ENCODE peak calls at places on chromosomes 6 and 20, in eight cellular contexts. One of them, this sample, is unnamed.

GRCh38 chr6:30760537-30760936 is 16.2 kb upstream of the IER3 start:
- DNase-seq in heart left ventricle: no peak
- DNase-seq in stimulated activated CD8-positive, alpha-beta memory T cell treated with anti-CD3 and anti-CD28 coated beads, Interleukin-4, amount 100 ng/mL, for 1 hour: no peak
- DNase-seq in endothelial cell of umbilical vein: no peak
- DNase-seq in activated naive CD4-positive, alpha-beta T cell: no peak
- DNase-seq in GM23248: no peak
- DNase-seq in LoVo: no peak
- DNase-seq in islet precursor cell: no peak
- DNase-seq in this sample: no peak

GRCh38 chr6:129211626-129212025 is 328.7 kb downstream of the LAMA2 start:
- DNase-seq in endothelial cell of umbilical vein: no peak
- DNase-seq in stimulated activated CD8-positive, alpha-beta memory T cell treated with anti-CD3 and anti-CD28 coated beads, Interleukin-4, amount 100 ng/mL, for 1 hour: no peak
- DNase-seq in LoVo: no peak
- DNase-seq in islet precursor cell: no peak
- DNase-seq in activated naive CD4-positive, alpha-beta T cell: no peak
- DNase-seq in heart left ventricle: no peak
- DNase-seq in GM23248: peak; percentile 4
- DNase-seq in this sample: no peak

GRCh38 chr6:139708342-139709199 is 334.1 kb upstream of the CITED2 start:
- DNase-seq in GM23248: peak; percentile 85
- DNase-seq in endothelial cell of umbilical vein: peak; percentile 61
- DNase-seq in islet precursor cell: peak; percentile 83
- DNase-seq in activated naive CD4-positive, alpha-beta T cell: no peak
- DNase-seq in heart left ventricle: no peak
- DNase-seq in stimulated activated CD8-positive, alpha-beta memory T cell treated with anti-CD3 and anti-CD28 coated beads, Interleukin-4, amount 100 ng/mL, for 1 hour: no peak
- DNase-seq in LoVo: peak; percentile 27
- DNase-seq in this sample: peak; percentile 54

GRCh38 chr6:52558266-52559000 is 18.4 kb downstream of the TRAM2 start:
- DNase-seq in endothelial cell of umbilical vein: no peak
- DNase-seq in heart left ventricle: no peak
- DNase-seq in islet precursor cell: no peak
- DNase-seq in GM23248: peak; percentile 59
- DNase-seq in LoVo: no peak
- DNase-seq in stimulated activated CD8-positive, alpha-beta memory T cell treated with anti-CD3 and anti-CD28 coated beads, Interleukin-4, amount 100 ng/mL, for 1 hour: no peak
- DNase-seq in activated naive CD4-positive, alpha-beta T cell: no peak
- DNase-seq in this sample: no peak

GRCh38 chr6:7129784-7130569 is 22.2 kb downstream of the RREB1 start:
- DNase-seq in stimulated activated CD8-positive, alpha-beta memory T cell treated with anti-CD3 and anti-CD28 coated beads, Interleukin-4, amount 100 ng/mL, for 1 hour: no peak
- DNase-seq in activated naive CD4-positive, alpha-beta T cell: no peak
- DNase-seq in heart left ventricle: no peak
- DNase-seq in islet precursor cell: peak; percentile 29
- DNase-seq in LoVo: no peak
- DNase-seq in endothelial cell of umbilical vein: no peak
- DNase-seq in GM23248: peak; percentile 96
- DNase-seq in this sample: no peak

GRCh38 chr6:706161-706560 is 13.2 kb upstream of the EXOC2 start:
- DNase-seq in GM23248: peak; percentile 11
- DNase-seq in activated naive CD4-positive, alpha-beta T cell: no peak
- DNase-seq in stimulated activated CD8-positive, alpha-beta memory T cell treated with anti-CD3 and anti-CD28 coated beads, Interleukin-4, amount 100 ng/mL, for 1 hour: no peak
- DNase-seq in heart left ventricle: no peak
- DNase-seq in islet precursor cell: peak; percentile 77
- DNase-seq in LoVo: no peak
- DNase-seq in endothelial cell of umbilical vein: peak; percentile 44
- DNase-seq in this sample: no peak

GRCh38 chr6:18186033-18186432 is 30.8 kb downstream of the KDM1B start:
- DNase-seq in endothelial cell of umbilical vein: peak; percentile 21
- DNase-seq in stimulated activated CD8-positive, alpha-beta memory T cell treated with anti-CD3 and anti-CD28 coated beads, Interleukin-4, amount 100 ng/mL, for 1 hour: no peak
- DNase-seq in heart left ventricle: no peak
- DNase-seq in activated naive CD4-positive, alpha-beta T cell: no peak
- DNase-seq in GM23248: no peak
- DNase-seq in LoVo: no peak
- DNase-seq in islet precursor cell: no peak
- DNase-seq in this sample: no peak

GRCh38 chr20:61253264-61253639 is 1.2 kb downstream of the CDH4 start:
- DNase-seq in activated naive CD4-positive, alpha-beta T cell: no peak
- DNase-seq in heart left ventricle: no peak
- DNase-seq in endothelial cell of umbilical vein: no peak
- DNase-seq in LoVo: no peak
- DNase-seq in GM23248: peak; percentile 63
- DNase-seq in islet precursor cell: no peak
- DNase-seq in stimulated activated CD8-positive, alpha-beta memory T cell treated with anti-CD3 and anti-CD28 coated beads, Interleukin-4, amount 100 ng/mL, for 1 hour: no peak
- DNase-seq in this sample: no peak

GRCh38 chr20:11452326-11452725 is 465.4 kb upstream of the BTBD3 start:
- DNase-seq in LoVo: no peak
- DNase-seq in endothelial cell of umbilical vein: no peak
- DNase-seq in islet precursor cell: no peak
- DNase-seq in heart left ventricle: no peak
- DNase-seq in GM23248: peak; percentile 67
- DNase-seq in activated naive CD4-positive, alpha-beta T cell: no peak
- DNase-seq in stimulated activated CD8-positive, alpha-beta memory T cell treated with anti-CD3 and anti-CD28 coated beads, Interleukin-4, amount 100 ng/mL, for 1 hour: no peak
- DNase-seq in this sample: no peak

GRCh38 chr20:18279231-18279630 is 9.1 kb upstream of the ZNF133 start:
- DNase-seq in heart left ventricle: no peak
- DNase-seq in stimulated activated CD8-positive, alpha-beta memory T cell treated with anti-CD3 and anti-CD28 coated beads, Interleukin-4, amount 100 ng/mL, for 1 hour: no peak
- DNase-seq in endothelial cell of umbilical vein: no peak
- DNase-seq in GM23248: peak; percentile 54
- DNase-seq in islet precursor cell: peak; percentile 72
- DNase-seq in LoVo: no peak
- DNase-seq in activated naive CD4-positive, alpha-beta T cell: no peak
- DNase-seq in this sample: no peak

GRCh38 chr6:22600059-22600458 is 30.7 kb downstream of the HDGFL1 start:
- DNase-seq in stimulated activated CD8-positive, alpha-beta memory T cell treated with anti-CD3 and anti-CD28 coated beads, Interleukin-4, amount 100 ng/mL, for 1 hour: no peak
- DNase-seq in islet precursor cell: no peak
- DNase-seq in GM23248: no peak
- DNase-seq in activated naive CD4-positive, alpha-beta T cell: no peak
- DNase-seq in heart left ventricle: no peak
- DNase-seq in LoVo: no peak
- DNase-seq in endothelial cell of umbilical vein: no peak
- DNase-seq in this sample: no peak

GRCh38 chr6:129243377-129243776 is 360.4 kb downstream of the LAMA2 start:
- DNase-seq in islet precursor cell: no peak
- DNase-seq in activated naive CD4-positive, alpha-beta T cell: no peak
- DNase-seq in stimulated activated CD8-positive, alpha-beta memory T cell treated with anti-CD3 and anti-CD28 coated beads, Interleukin-4, amount 100 ng/mL, for 1 hour: no peak
- DNase-seq in heart left ventricle: no peak
- DNase-seq in GM23248: no peak
- DNase-seq in LoVo: no peak
- DNase-seq in endothelial cell of umbilical vein: no peak
- DNase-seq in this sample: no peak

GRCh38 chr20:63831696-63832686 is 927 bp upstream of the ZBTB46 start:
- DNase-seq in activated naive CD4-positive, alpha-beta T cell: no peak
- DNase-seq in islet precursor cell: peak; percentile 83
- DNase-seq in heart left ventricle: peak; percentile 86
- DNase-seq in LoVo: peak; percentile 6
- DNase-seq in stimulated activated CD8-positive, alpha-beta memory T cell treated with anti-CD3 and anti-CD28 coated beads, Interleukin-4, amount 100 ng/mL, for 1 hour: no peak
- DNase-seq in endothelial cell of umbilical vein: no peak
- DNase-seq in GM23248: peak; percentile 22
- DNase-seq in this sample: no peak

GRCh38 chr6:87682310-87682709 is 19.7 kb downstream of the AKIRIN2 start:
- DNase-seq in LoVo: no peak
- DNase-seq in activated naive CD4-positive, alpha-beta T cell: no peak
- DNase-seq in heart left ventricle: no peak
- DNase-seq in endothelial cell of umbilical vein: no peak
- DNase-seq in stimulated activated CD8-positive, alpha-beta memory T cell treated with anti-CD3 and anti-CD28 coated beads, Interleukin-4, amount 100 ng/mL, for 1 hour: no peak
- DNase-seq in islet precursor cell: no peak
- DNase-seq in GM23248: no peak
- DNase-seq in this sample: no peak

GRCh38 chr6:31267504-31268371 is 4.2 kb downstream of the HLA-C start:
- DNase-seq in islet precursor cell: no peak
- DNase-seq in LoVo: no peak
- DNase-seq in GM23248: no peak
- DNase-seq in endothelial cell of umbilical vein: no peak
- DNase-seq in heart left ventricle: no peak
- DNase-seq in stimulated activated CD8-positive, alpha-beta memory T cell treated with anti-CD3 and anti-CD28 coated beads, Interleukin-4, amount 100 ng/mL, for 1 hour: no peak
- DNase-seq in activated naive CD4-positive, alpha-beta T cell: no peak
- DNase-seq in this sample: peak; percentile 27

GRCh38 chr6:220736-221475 is 71.4 kb upstream of the DUSP22 start:
- DNase-seq in stimulated activated CD8-positive, alpha-beta memory T cell treated with anti-CD3 and anti-CD28 coated beads, Interleukin-4, amount 100 ng/mL, for 1 hour: no peak
- DNase-seq in heart left ventricle: no peak
- DNase-seq in islet precursor cell: peak; percentile 74
- DNase-seq in endothelial cell of umbilical vein: no peak
- DNase-seq in GM23248: peak; percentile 30
- DNase-seq in LoVo: no peak
- DNase-seq in activated naive CD4-positive, alpha-beta T cell: no peak
- DNase-seq in this sample: no peak

GRCh38 chr6:140977425-140977824 is 1155.3 kb upstream of the GJE1 start:
- DNase-seq in heart left ventricle: no peak
- DNase-seq in islet precursor cell: no peak
- DNase-seq in stimulated activated CD8-positive, alpha-beta memory T cell treated with anti-CD3 and anti-CD28 coated beads, Interleukin-4, amount 100 ng/mL, for 1 hour: no peak
- DNase-seq in activated naive CD4-positive, alpha-beta T cell: no peak
- DNase-seq in GM23248: peak; percentile 57
- DNase-seq in LoVo: no peak
- DNase-seq in endothelial cell of umbilical vein: peak; percentile 79
- DNase-seq in this sample: no peak

GRCh38 chr6:139611327-139611958 is 237.0 kb upstream of the CITED2 start:
- DNase-seq in endothelial cell of umbilical vein: no peak
- DNase-seq in LoVo: no peak
- DNase-seq in islet precursor cell: no peak
- DNase-seq in heart left ventricle: no peak
- DNase-seq in stimulated activated CD8-positive, alpha-beta memory T cell treated with anti-CD3 and anti-CD28 coated beads, Interleukin-4, amount 100 ng/mL, for 1 hour: no peak
- DNase-seq in activated naive CD4-positive, alpha-beta T cell: no peak
- DNase-seq in GM23248: no peak
- DNase-seq in this sample: no peak

GRCh38 chr6:51099201-51099600 is 280.5 kb downstream of the TFAP2B start:
- DNase-seq in endothelial cell of umbilical vein: no peak
- DNase-seq in LoVo: no peak
- DNase-seq in GM23248: no peak
- DNase-seq in stimulated activated CD8-positive, alpha-beta memory T cell treated with anti-CD3 and anti-CD28 coated beads, Interleukin-4, amount 100 ng/mL, for 1 hour: no peak
- DNase-seq in heart left ventricle: no peak
- DNase-seq in islet precursor cell: no peak
- DNase-seq in activated naive CD4-positive, alpha-beta T cell: no peak
- DNase-seq in this sample: no peak

GRCh38 chr6:11277275-11278206 is 45.1 kb upstream of the NEDD9 start:
- DNase-seq in heart left ventricle: no peak
- DNase-seq in stimulated activated CD8-positive, alpha-beta memory T cell treated with anti-CD3 and anti-CD28 coated beads, Interleukin-4, amount 100 ng/mL, for 1 hour: no peak
- DNase-seq in endothelial cell of umbilical vein: peak; percentile 71
- DNase-seq in activated naive CD4-positive, alpha-beta T cell: no peak
- DNase-seq in islet precursor cell: peak; percentile 95
- DNase-seq in GM23248: peak; percentile 54
- DNase-seq in LoVo: peak; percentile 17
- DNase-seq in this sample: no peak

GRCh38 chr20:22974354-22974753 is 60.8 kb upstream of the SSTR4 start:
- DNase-seq in activated naive CD4-positive, alpha-beta T cell: no peak
- DNase-seq in stimulated activated CD8-positive, alpha-beta memory T cell treated with anti-CD3 and anti-CD28 coated beads, Interleukin-4, amount 100 ng/mL, for 1 hour: no peak
- DNase-seq in islet precursor cell: no peak
- DNase-seq in GM23248: peak; percentile 52
- DNase-seq in LoVo: no peak
- DNase-seq in heart left ventricle: no peak
- DNase-seq in endothelial cell of umbilical vein: peak; percentile 28
- DNase-seq in this sample: peak; percentile 66

GRCh38 chr20:58682656-58683055 is 9.9 kb upstream of the NPEPL1 start:
- DNase-seq in stimulated activated CD8-positive, alpha-beta memory T cell treated with anti-CD3 and anti-CD28 coated beads, Interleukin-4, amount 100 ng/mL, for 1 hour: no peak
- DNase-seq in endothelial cell of umbilical vein: no peak
- DNase-seq in activated naive CD4-positive, alpha-beta T cell: no peak
- DNase-seq in islet precursor cell: no peak
- DNase-seq in GM23248: peak; percentile 78
- DNase-seq in heart left ventricle: no peak
- DNase-seq in LoVo: no peak
- DNase-seq in this sample: no peak

GRCh38 chr6:87066449-87067288 is 28.2 kb downstream of the CGA start:
- DNase-seq in stimulated activated CD8-positive, alpha-beta memory T cell treated with anti-CD3 and anti-CD28 coated beads, Interleukin-4, amount 100 ng/mL, for 1 hour: no peak
- DNase-seq in activated naive CD4-positive, alpha-beta T cell: no peak
- DNase-seq in LoVo: peak; percentile 13
- DNase-seq in heart left ventricle: no peak
- DNase-seq in GM23248: peak; percentile 78
- DNase-seq in endothelial cell of umbilical vein: peak; percentile 70
- DNase-seq in islet precursor cell: no peak
- DNase-seq in this sample: peak; percentile 77

GRCh38 chr6:108677894-108678293 is 117.2 kb downstream of the FOXO3 start:
- DNase-seq in endothelial cell of umbilical vein: no peak
- DNase-seq in GM23248: no peak
- DNase-seq in islet precursor cell: no peak
- DNase-seq in activated naive CD4-positive, alpha-beta T cell: no peak
- DNase-seq in LoVo: no peak
- DNase-seq in heart left ventricle: no peak
- DNase-seq in stimulated activated CD8-positive, alpha-beta memory T cell treated with anti-CD3 and anti-CD28 coated beads, Interleukin-4, amount 100 ng/mL, for 1 hour: no peak
- DNase-seq in this sample: no peak

GRCh38 chr20:3586111-3586510 is 77.1 kb downstream of the GFRA4 start:
- DNase-seq in stimulated activated CD8-positive, alpha-beta memory T cell treated with anti-CD3 and anti-CD28 coated beads, Interleukin-4, amount 100 ng/mL, for 1 hour: no peak
- DNase-seq in islet precursor cell: no peak
- DNase-seq in LoVo: no peak
- DNase-seq in heart left ventricle: no peak
- DNase-seq in activated naive CD4-positive, alpha-beta T cell: no peak
- DNase-seq in GM23248: no peak
- DNase-seq in endothelial cell of umbilical vein: no peak
- DNase-seq in this sample: no peak

GRCh38 chr6:52249078-52249477 is 4.8 kb upstream of the IL17F start:
- DNase-seq in LoVo: no peak
- DNase-seq in stimulated activated CD8-positive, alpha-beta memory T cell treated with anti-CD3 and anti-CD28 coated beads, Interleukin-4, amount 100 ng/mL, for 1 hour: no peak
- DNase-seq in heart left ventricle: no peak
- DNase-seq in endothelial cell of umbilical vein: peak; percentile 8
- DNase-seq in GM23248: no peak
- DNase-seq in activated naive CD4-positive, alpha-beta T cell: no peak
- DNase-seq in islet precursor cell: no peak
- DNase-seq in this sample: no peak

GRCh38 chr6:1787894-1788293 is 178.2 kb downstream of the FOXC1 start:
- DNase-seq in islet precursor cell: no peak
- DNase-seq in activated naive CD4-positive, alpha-beta T cell: no peak
- DNase-seq in stimulated activated CD8-positive, alpha-beta memory T cell treated with anti-CD3 and anti-CD28 coated beads, Interleukin-4, amount 100 ng/mL, for 1 hour: no peak
- DNase-seq in endothelial cell of umbilical vein: peak; percentile 92
- DNase-seq in heart left ventricle: no peak
- DNase-seq in LoVo: no peak
- DNase-seq in GM23248: peak; percentile 88
- DNase-seq in this sample: no peak

This sample was measured in OCI-M1.